ENCODE peak calls at places on chromosome 9, in five cellular contexts. Y is GM20000, I is glutamatergic neuron, R is epithelial cell of esophagus, K is psoas muscle. F is an unnamed sample.

GRCh38 chr9:117290809-117291208 is 124.0 kb downstream of the ASTN2 start:
- DNase-seq in K (no peak), Y (no peak), R (no peak), I (no peak), F (no peak)

GRCh38 chr9:318646-319045 is 104.0 kb downstream of the DOCK8 start:
- DNase-seq in I (no peak), R (no peak), Y (no peak), K (no peak), F (no peak)

GRCh38 chr9:95025213-95026170 is 292.0 kb downstream of the FANCC start:
- DNase-seq in K (peak), I (peak), Y (no peak), R (no peak), F (no peak)

GRCh38 chr9:128078504-128079434 is 10.7 kb downstream of the SLC25A25 start:
- DNase-seq in I (no peak), K (no peak), R (peak), Y (no peak), F (no peak)

GRCh38 chr9:6566409-6567139 is 79.0 kb downstream of the GLDC start:
- DNase-seq in Y (no peak), R (peak), K (no peak), I (no peak), F (no peak)

GRCh38 chr9:94713446-94714185 is 12.9 kb upstream of the AOPEP start:
- DNase-seq in R (no peak), K (no peak), Y (no peak), I (no peak), F (no peak)

GRCh38 chr9:80994892-80995291 is 694.5 kb downstream of the TLE1 start:
- DNase-seq in I (no peak), Y (no peak), R (peak), K (no peak), F (no peak)

GRCh38 chr9:132239999-132240859 is 78.4 kb downstream of the NTNG2 start:
- DNase-seq in Y (no peak), I (peak), R (no peak), K (peak), F (no peak)

GRCh38 chr9:87234854-87235253 is 262.8 kb upstream of the DAPK1 start:
- DNase-seq in I (no peak), K (no peak), R (no peak), Y (no peak), F (no peak)

GRCh38 chr9:137619240-137620090 is 660 bp downstream of the EHMT1 start:
- DNase-seq in R (peak), Y (peak), I (no peak), K (peak), F (peak)

GRCh38 chr9:22157831-22158230 is 148.7 kb upstream of the CDKN2B start:
- DNase-seq in K (no peak), R (no peak), I (no peak), Y (no peak), F (no peak)

GRCh38 chr9:120877276-120878034 is 467 bp upstream of the PHF19 start:
- DNase-seq in I (peak), K (peak), R (peak), Y (peak), F (peak)

GRCh38 chr9:13816837-13817236 is 497.1 kb downstream of the NFIB start:
- DNase-seq in Y (no peak), R (peak), I (no peak), K (peak), F (no peak)

GRCh38 chr9:78298046-78298511 is 1.2 kb downstream of the PSAT1 start:
- DNase-seq in I (peak), R (no peak), Y (peak), K (no peak), F (peak)

GRCh38 chr9:87359264-87359663 is 138.4 kb upstream of the DAPK1 start:
- DNase-seq in K (no peak), Y (no peak), R (no peak), I (no peak), F (no peak)

GRCh38 chr9:133147412-133148271 is 16.1 kb downstream of the GBGT1 start:
- DNase-seq in R (peak), K (peak), I (peak), Y (peak), F (peak)

GRCh38 chr9:134284273-134284672 is 42.0 kb upstream of the RXRA start:
- DNase-seq in R (no peak), I (no peak), Y (no peak), K (peak), F (no peak)

GRCh38 chr9:134370213-134370492 is 43.9 kb downstream of the RXRA start:
- DNase-seq in I (no peak), K (peak), Y (no peak), R (no peak), F (no peak)

GRCh38 chr9:123460091-123460490 is 104.1 kb downstream of the CRB2 start:
- DNase-seq in Y (no peak), K (no peak), I (no peak), R (peak), F (no peak)

GRCh38 chr9:19378647-19379046 is 1.4 kb downstream of the RPS6 start:
- DNase-seq in R (no peak), I (no peak), Y (no peak), K (no peak), F (no peak)

GRCh38 chr9:88733651-88734470 is 198.9 kb downstream of the NXNL2 start:
- DNase-seq in K (peak), I (peak), R (peak), Y (no peak), F (no peak)

GRCh38 chr9:83431470-83432060 is 106.6 kb downstream of the FRMD3 start:
- DNase-seq in Y (no peak), K (peak), R (no peak), I (no peak), F (no peak)

GRCh38 chr9:115596743-115597080 is 478.8 kb upstream of the TNC start:
- DNase-seq in R (no peak), Y (no peak), I (no peak), K (no peak), F (no peak)

GRCh38 chr9:130421802-130422276 is 22.9 kb upstream of the ASS1 start:
- DNase-seq in K (no peak), R (peak), I (peak), Y (no peak), F (no peak)

GRCh38 chr9:89529243-89530030 is 31.5 kb upstream of the SEMA4D start:
- DNase-seq in Y (no peak), R (no peak), K (no peak), I (no peak), F (no peak)

GRCh38 chr9:84647699-84648098 is 21.8 kb upstream of the NTRK2 start:
- DNase-seq in K (no peak), R (no peak), I (no peak), Y (no peak), F (no peak)

GRCh38 chr9:120353501-120353900 is 226.5 kb downstream of the CDK5RAP2 start:
- DNase-seq in K (no peak), Y (no peak), R (no peak), I (no peak), F (no peak)

GRCh38 chr9:123278361-123278760 is 10.0 kb upstream of the STRBP start:
- DNase-seq in K (no peak), Y (no peak), R (no peak), I (no peak), F (no peak)

GRCh38 chr9:114366334-114367128 is 21.3 kb downstream of the AKNA start:
- DNase-seq in R (peak), K (no peak), Y (peak), I (no peak), F (no peak)

GRCh38 chr9:70881321-70881720 is 240.1 kb downstream of the TRPM3 start:
- DNase-seq in R (no peak), Y (no peak), K (no peak), I (no peak), F (no peak)

GRCh38 chr9:116057371-116057770 is 96.2 kb upstream of the PAPPA start:
- DNase-seq in Y (no peak), K (no peak), I (no peak), R (no peak), F (no peak)

GRCh38 chr9:37787059-37787458 is 2.2 kb upstream of the EXOSC3 start:
- DNase-seq in R (no peak), K (no peak), I (no peak), Y (peak), F (no peak)
- TF ChIP-seq CTCF in R (no peak), K (no peak), I (no peak), Y (no peak), F (no peak)

GRCh38 chr9:100488171-100488570 is 15.2 kb downstream of the TMEFF1 start:
- DNase-seq in I (no peak), Y (no peak), R (no peak), K (no peak), F (no peak)

GRCh38 chr9:100489836-100490235 is 16.9 kb downstream of the TMEFF1 start:
- DNase-seq in Y (no peak), I (no peak), R (no peak), K (no peak), F (no peak)

GRCh38 chr9:100498592-100498991 is 25.6 kb downstream of the TMEFF1 start:
- DNase-seq in R (peak), K (no peak), I (no peak), Y (no peak), F (no peak)

GRCh38 chr9:100492952-100493351 is 20.0 kb downstream of the TMEFF1 start:
- DNase-seq in Y (no peak), I (no peak), K (peak), R (no peak), F (no peak)
- TF ChIP-seq CTCF in Y (no peak), I (no peak), K (peak), R (no peak), F (no peak)

DNA sequence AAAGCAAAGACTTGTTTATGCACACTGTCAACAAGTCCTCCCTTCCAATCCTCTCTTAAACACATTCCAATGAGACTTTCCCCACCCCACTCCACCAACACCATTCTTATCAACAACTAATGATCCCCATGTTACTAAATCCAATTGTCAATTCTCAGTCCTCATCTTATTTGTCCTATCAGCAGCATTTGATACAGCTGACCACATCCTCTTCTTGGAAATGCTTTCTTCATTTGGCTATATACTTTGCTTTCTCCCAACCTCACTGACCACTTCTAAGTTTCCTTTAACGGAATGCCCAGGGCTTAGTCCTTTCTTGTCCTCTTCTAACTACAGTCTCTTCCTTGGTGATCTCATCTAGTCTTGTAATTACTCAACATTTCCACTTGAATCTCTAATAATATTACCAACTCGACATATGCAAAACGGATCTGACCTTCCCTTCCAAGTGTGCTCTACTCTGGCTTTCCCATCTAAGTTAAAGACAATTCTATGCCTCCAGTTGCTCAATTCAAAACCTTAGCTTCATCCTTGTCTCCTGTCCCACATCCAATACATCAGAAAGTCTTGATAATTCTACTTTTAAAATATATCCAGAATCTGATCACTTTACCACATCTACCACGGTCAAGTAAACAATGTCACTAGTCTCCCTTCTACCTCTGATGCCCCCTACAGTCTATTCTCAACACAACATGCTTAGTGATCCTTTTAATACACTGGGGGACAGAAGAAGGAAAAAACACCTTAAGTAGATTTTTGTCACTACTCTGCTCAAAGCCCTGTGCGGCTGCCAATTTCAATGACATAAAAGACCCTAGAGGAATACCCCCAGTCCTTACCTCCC is 25.5 kb downstream of the AGTPBP1 start:
- DNase-seq in Y (peak), I (no peak), R (no peak), K (no peak), F (no peak)
- TF ChIP-seq CTCF in Y (peak), I (peak), R (no peak), K (no peak), F (peak)

DNA sequence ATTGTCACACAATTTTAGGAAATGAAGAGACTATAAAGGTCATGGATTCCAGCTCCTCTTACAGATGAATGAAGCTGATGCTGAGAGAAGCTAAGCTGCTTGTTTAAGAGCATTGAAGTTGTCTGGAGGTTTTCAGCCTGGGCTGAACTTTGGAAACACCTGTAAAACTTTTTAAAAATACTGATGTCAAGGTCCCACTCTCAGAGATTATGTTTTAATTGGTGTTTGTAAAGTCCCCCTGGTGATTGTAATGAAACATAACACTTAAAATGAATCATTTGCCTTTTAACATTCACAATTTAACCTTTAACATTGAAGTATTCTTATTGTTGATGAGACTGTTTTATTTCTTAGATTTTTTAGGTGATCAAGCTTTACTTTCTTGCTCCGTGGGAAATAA is 16.4 kb downstream of the RAD23B start:
- DNase-seq in I (no peak), R (no peak), Y (no peak), K (no peak), F (no peak)
- TF ChIP-seq CTCF in I (peak), R (no peak), Y (no peak), K (no peak), F (peak)

DNA sequence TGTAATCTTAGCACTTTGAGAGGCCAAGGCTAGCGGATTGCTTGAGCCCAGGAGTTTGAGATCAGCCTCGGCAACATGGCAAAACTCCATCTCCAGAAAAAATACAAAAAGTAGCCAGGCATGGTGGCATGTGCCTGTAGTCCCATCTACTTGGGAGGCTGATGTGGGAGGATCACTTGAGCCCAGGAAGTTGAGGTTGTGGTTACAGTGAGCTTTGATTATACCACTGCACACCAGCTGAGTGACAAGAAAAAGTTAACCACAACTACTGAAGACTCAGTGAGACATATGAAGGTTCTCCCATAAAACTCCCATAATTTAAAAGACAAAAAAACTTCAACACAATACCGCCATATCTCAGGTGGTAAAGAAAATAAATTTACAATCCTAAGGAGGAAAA is 98.0 kb downstream of the NR6A1 start:
- DNase-seq in Y (no peak), R (no peak), I (no peak), K (no peak), F (no peak)
- TF ChIP-seq CTCF in Y (no peak), R (no peak), I (no peak), K (no peak), F (no peak)

GRCh38 chr9:34508951-34509350 is 13.8 kb downstream of the ENHO start:
- DNase-seq in Y (no peak), R (no peak), I (no peak), K (no peak), F (no peak)

GRCh38 chr9:34507556-34507955 is 15.2 kb downstream of the ENHO start:
- DNase-seq in I (no peak), Y (no peak), K (no peak), R (no peak), F (no peak)

GRCh38 chr9:34508463-34508862 is 14.3 kb downstream of the ENHO start:
- DNase-seq in Y (no peak), R (no peak), I (no peak), K (no peak), F (no peak)

GRCh38 chr9:34506623-34507022 is 16.2 kb downstream of the ENHO start:
- DNase-seq in R (no peak), K (no peak), I (no peak), Y (no peak), F (no peak)

DNA sequence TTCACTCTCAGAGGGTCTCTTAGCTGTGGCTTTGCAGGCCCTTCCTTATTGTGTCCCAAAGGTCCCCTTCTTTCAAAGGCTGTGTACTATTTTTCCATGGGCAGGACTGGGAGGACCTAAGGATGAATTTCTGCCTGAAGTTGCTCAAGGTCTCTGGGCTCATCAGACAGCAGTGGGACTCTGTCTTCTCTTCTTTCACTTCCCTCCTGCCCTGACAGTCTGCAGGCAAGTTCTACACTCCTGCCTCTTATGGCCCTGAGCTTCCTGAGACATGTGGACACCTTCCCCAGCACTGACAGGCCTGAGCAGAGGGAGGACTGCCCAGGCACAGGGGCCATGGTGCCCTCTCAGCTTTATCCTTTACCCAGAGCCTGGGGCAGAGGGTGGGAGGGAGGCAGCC is 14.8 kb downstream of the ENHO start:
- DNase-seq in I (no peak), Y (no peak), K (no peak), R (no peak), F (no peak)
- TF ChIP-seq CTCF in I (no peak), Y (no peak), K (no peak), R (no peak), F (no peak)

DNA sequence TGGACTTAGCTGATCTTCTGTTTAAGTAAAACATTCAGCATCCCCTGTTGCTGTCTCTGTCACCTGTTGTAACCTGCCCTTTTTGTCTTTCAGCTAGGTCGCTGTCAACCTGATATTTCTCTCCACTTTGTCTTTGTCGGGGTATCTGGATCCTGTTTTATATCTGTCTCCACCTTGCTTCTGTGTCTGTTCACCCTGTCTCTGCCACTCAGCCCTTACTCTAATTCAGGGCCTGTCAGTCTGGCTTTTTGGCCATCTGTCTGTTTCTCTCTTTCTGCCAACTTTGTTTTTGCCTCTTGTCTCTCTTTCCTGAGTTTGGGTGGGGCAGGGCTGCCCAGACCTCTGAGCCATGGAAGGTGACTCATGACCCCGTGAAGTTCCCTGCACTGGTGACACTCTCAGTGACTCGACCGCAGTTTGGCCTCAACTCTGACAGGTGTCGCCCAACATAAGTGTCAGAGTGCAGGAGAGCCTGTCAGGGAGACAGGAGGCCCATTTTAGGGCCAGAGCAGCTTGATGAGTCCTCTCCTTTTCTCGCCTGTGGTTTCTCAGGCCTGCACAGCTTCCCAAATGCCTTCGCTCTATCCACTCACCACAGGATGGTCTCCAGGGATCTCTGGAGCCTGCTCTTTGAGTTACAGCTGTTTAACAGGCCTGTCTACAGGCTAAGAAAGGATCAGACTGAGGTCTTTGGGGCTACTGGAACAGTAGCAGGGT is 864 bp downstream of the ZBTB43 start:
- DNase-seq in K (peak), Y (peak), I (peak), R (peak), F (no peak)
- TF ChIP-seq CTCF in K (no peak), Y (no peak), I (no peak), R (no peak), F (no peak)

F was measured in neural crest cell.